ENCODE peak calls at places on chromosomes 12 and 14, in six cellular contexts. P is A549, G is transverse colon, T is stomach, W is ovary, X is H1. M is an unnamed sample.

GRCh38 chr14:100914597-100915021 is 11.1 kb upstream of the RTL1 start:
- DNase-seq in W (no peak), G (no peak), P (no peak), X (no peak), T (no peak), M (no peak)

GRCh38 chr14:75379246-75379929 is 48.4 kb upstream of the JDP2 start:
- DNase-seq in X (no peak), T (no peak), G (no peak), W (no peak), P (no peak), M (no peak)

GRCh38 chr12:99111600-99111999 is 466.5 kb downstream of the APAF1 start:
- DNase-seq in W (no peak), G (no peak), T (no peak), P (no peak), X (no peak), M (no peak)

GRCh38 chr12:19287302-19287701 is 152.0 kb upstream of the AEBP2 start:
- DNase-seq in X (no peak), T (no peak), W (no peak), P (no peak), G (no peak), M (no peak)

GRCh38 chr12:29907486-29907885 is 123.7 kb upstream of the TMTC1 start:
- DNase-seq in G (no peak), W (no peak), X (no peak), P (no peak), T (no peak), M (no peak)

GRCh38 chr12:50913224-50913623 is 39.1 kb upstream of the HIGD1C start:
- DNase-seq in T (no peak), W (no peak), P (no peak), G (no peak), X (no peak), M (no peak)

GRCh38 chr14:95291859-95292542 is 27.7 kb downstream of the CLMN start:
- DNase-seq in P (no peak), X (no peak), T (peak; percentile 63), W (no peak), G (peak; percentile 68), M (no peak)

GRCh38 chr12:132313182-132313581 is 16.2 kb downstream of the GALNT9 start:
- DNase-seq in T (no peak), G (no peak), P (no peak), W (no peak), X (no peak), M (no peak)

GRCh38 chr12:124869011-124869665 is 5.5 kb upstream of the SCARB1 start:
- DNase-seq in X (no peak), T (no peak), G (no peak), W (no peak), P (no peak), M (no peak)

GRCh38 chr12:68479261-68479581 is 131.5 kb upstream of the RAP1B start:
- DNase-seq in P (no peak), X (no peak), W (no peak), G (no peak), T (no peak), M (no peak)

GRCh38 chr12:19181666-19182426 is 52.3 kb downstream of the PLEKHA5 start:
- DNase-seq in G (no peak), P (no peak), T (no peak), X (no peak), W (no peak), M (no peak)

DNA sequence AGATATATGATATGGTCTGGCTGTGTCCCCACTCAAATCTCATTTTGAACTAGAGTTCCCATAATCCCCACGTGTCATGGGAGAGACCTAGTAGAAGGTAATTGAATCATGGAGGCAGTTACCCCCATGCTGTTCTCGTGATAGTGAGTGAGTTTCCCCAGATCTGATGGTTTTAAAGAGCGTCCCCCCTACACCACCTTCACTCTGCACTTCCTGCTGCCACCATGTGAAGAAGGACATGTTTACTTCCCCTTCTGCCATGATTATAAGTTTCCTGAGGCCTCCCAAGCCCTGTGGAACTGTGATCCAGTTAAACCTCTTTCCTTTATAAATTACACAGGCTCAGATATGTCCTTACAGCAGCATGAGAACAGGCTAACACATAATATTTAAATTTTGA is 21.4 kb upstream of the DRAM1 start:
- DNase-seq in X (no peak), T (no peak), W (no peak), G (no peak), P (no peak), M (no peak)
- H3K27ac ChIP-seq in X (no peak overlapping the region), T (no peak overlapping the region), W (no peak overlapping the region), G (no peak overlapping the region), P (peak overlapping the region; percentile 78), M (no peak overlapping the region)

DNA sequence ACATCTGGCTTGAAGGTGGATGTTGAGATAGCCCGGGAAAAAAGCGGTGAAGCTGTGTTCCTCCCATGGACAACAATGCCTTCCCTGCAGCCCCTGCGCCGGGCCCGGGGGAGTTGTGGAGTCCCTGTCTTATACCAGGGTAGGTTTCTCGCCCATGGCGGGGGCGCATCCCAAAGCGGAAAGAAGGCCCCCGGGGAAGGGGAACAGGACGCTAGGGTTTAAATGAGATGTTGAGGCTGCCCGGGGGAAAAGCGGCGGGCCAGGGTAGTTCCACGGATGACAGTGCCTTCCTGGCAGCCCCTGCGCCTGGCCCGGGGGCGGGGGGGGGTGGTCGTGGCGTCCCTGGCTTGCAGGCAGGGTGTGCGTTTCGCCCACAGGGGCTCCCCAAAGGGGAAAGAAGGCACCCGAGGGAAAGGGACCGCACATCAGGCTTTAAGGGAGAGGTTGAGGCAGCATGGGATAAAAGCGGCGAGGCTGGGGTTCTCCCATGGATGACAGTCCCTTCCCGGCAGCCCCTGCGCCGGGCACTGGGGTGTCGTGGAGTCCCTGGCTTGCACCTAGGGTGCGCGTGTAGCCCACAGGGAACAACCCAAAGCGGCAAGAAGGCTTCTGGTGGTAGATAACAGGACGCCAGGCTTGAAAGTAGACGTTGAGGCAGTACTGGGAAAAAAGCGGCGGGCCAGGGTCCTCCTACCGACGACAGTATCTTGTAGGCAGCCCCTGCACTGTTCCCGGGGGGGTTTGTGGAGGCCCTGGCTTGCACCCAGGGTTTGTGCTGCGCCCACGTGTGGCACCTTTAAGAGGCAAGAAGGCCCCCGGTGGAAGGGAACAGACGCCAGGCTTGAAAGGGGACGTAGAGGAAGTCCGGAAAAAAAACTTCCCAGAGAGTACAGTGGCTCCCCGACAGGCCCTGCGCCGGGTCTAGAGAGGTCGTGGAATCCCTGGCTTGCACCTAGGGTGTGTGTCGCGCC is 160.8 kb upstream of the ALG10B start:
- DNase-seq in T (no peak), P (no peak), W (no peak), X (no peak), G (no peak), M (peak; percentile 89)
- H3K9me3 ChIP-seq in T (no peaks in the 10 kb centered on the region), P (no peaks in the 10 kb centered on the region), W (no peaks in the 10 kb centered on the region), X (peaks cover 100% of the 10 kb centered on the region), G (no peaks in the 10 kb centered on the region), M (no peaks in the 10 kb centered on the region)

GRCh38 chr14:67311868-67312267 is 47.7 kb downstream of the ATP6V1D start:
- DNase-seq in X (no peak), G (no peak), T (no peak), P (no peak), W (no peak), M (no peak)
- TF ChIP-seq EP300 in X (no peak), G (no peak), T (no peak), P (no peak), W (no peak), M (no peak)

GRCh38 chr12:127175361-127175760 is 1091.6 kb upstream of the TMEM132C start:
- DNase-seq in G (no peak), P (no peak), X (no peak), W (no peak), T (no peak), M (no peak)
- H3K27ac ChIP-seq in G (no peak overlapping the region), P (no peak overlapping the region), X (no peak overlapping the region), W (no peak overlapping the region), T (no peak overlapping the region), M (no peak overlapping the region)

GRCh38 chr14:106327234-106327633 is 800.9 kb downstream of the TMEM121 start:
- DNase-seq in X (no peak), W (no peak), T (no peak), G (no peak), P (no peak), M (no peak)
- H3K9me3 ChIP-seq in X (peaks cover 58% of the 10 kb centered on the region), W (no peaks in the 10 kb centered on the region), T (no peaks in the 10 kb centered on the region), G (no peaks in the 10 kb centered on the region), P (no peaks in the 10 kb centered on the region), M (no peaks in the 10 kb centered on the region)

DNA sequence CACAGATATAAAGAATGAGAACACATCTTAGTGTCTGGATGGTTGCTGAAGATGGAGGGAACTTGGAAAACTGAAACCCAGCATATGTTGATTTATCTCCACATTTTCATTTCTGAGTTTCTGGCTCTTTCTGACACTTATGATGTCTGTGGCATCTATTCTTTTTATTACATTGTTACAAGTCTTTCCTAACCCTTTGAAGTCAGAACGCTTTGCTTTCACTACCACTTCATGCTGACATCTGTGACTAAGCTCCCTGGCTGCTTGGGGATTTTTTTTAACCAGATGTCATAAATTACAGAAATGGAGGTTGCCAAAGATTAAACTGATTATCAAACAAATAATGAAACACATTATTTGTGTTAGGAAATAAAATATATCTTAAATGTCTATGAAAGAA is 188.7 kb downstream of the KITLG start:
- DNase-seq in P (peak; percentile 10), W (no peak), X (no peak), T (no peak), G (no peak), M (no peak)
- TF ChIP-seq EP300 in P (peak; percentile 25), W (no peak), X (no peak), T (no peak), G (no peak), M (no peak)

DNA sequence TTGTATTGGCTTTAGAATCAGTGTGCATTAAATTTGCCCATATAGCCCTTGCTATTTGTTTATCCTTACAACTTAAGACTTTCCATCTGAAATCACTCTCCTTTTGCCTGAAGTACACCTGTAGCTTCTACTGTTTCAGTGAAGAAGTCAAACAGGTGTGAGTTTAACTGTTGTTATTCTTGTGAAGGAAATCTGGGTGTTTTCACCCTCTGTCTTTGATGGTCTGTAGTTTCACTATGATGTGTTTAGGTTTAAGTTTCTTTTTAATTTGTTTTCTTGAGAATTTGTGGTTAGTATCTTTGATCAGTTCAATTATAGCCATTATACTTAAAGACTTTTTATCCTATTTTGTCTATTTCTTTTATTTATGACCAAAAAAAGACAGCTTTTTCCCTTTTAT is 68.9 kb upstream of the BBS10 start:
- DNase-seq in W (no peak), X (no peak), T (no peak), G (no peak), P (no peak), M (no peak)
- H3K27ac ChIP-seq in W (no peak overlapping the region), X (no peak overlapping the region), T (no peak overlapping the region), G (no peak overlapping the region), P (no peak overlapping the region), M (no peak overlapping the region)

GRCh38 chr14:105937253-105938054 is 411.1 kb downstream of the TMEM121 start:
- DNase-seq in G (no peak), X (no peak), T (peak; percentile 22), P (no peak), W (no peak), M (no peak)
- H3K9me3 ChIP-seq in G (peaks cover 8% of the 10 kb centered on the region), X (peaks cover 82% of the 10 kb centered on the region), T (peaks cover 48% of the 10 kb centered on the region), P (peaks cover 22% of the 10 kb centered on the region), W (no peaks in the 10 kb centered on the region), M (peaks cover 53% of the 10 kb centered on the region)

DNA sequence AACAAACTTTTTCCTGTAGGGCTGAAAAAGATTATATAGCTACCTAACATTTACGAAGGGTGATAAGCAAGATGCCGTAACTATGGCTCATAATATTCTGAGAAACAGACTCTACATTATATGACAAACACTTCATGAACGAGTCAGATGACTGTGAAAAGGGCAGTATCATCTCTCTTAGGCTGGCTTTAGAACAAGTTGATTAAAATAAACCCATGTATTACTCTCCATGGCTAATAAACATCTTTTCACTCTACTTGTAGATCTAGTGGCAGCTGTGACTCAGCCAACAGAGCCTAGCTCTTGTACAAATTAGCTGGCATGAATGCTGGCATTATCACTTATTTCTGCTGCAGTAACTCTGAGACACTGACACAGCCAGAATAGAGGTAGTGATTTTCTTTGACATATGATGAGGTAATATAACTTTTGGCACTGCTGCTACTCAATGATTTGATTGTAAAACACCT is 47.1 kb downstream of the SLC2A13 start:
- DNase-seq in P (no peak), G (no peak), W (no peak), T (no peak), X (no peak), M (no peak)
- TF ChIP-seq EP300 in P (no peak), G (no peak), W (no peak), T (no peak), X (no peak), M (no peak)